ENCODE peak calls at places on chromosomes 4 and X, in six cellular contexts. X, T, L, Q, N and S are unnamed samples.

GRCh38 chrX:134706138-134706537 is 47.9 kb upstream of the PLAC1 start:
- DNase-seq in X (no peak), T (no peak), L (no peak), Q (no peak), N (no peak), S (no peak)

GRCh38 chrX:28884823-28885222 is 297.6 kb downstream of the IL1RAPL1 start:
- DNase-seq in X (no peak), T (no peak), L (no peak), Q (no peak), N (no peak), S (no peak)

GRCh38 chr4:155759372-155760252 is 791 bp downstream of the GUCY1B1 start:
- DNase-seq in X (peak), T (peak), L (peak), Q (peak), N (peak), S (peak)

GRCh38 chr4:163269156-163269555 is 63.2 kb downstream of the NPY1R start:
- DNase-seq in X (no peak), T (no peak), L (no peak), Q (no peak), N (no peak), S (no peak)

GRCh38 chr4:13705521-13706035 is 78.1 kb upstream of the BOD1L1 start:
- DNase-seq in X (no peak), T (peak), L (peak), Q (peak), N (peak), S (peak)

GRCh38 chr4:35802644-35803043 is 441.7 kb downstream of the ARAP2 start:
- DNase-seq in X (no peak), T (no peak), L (no peak), Q (no peak), N (no peak), S (no peak)

GRCh38 chr4:38926917-38927316 is 59.3 kb downstream of the FAM114A1 start:
- DNase-seq in X (no peak), T (no peak), L (no peak), Q (no peak), N (no peak), S (no peak)

GRCh38 chr4:167088115-167088514 is 146.2 kb downstream of the SPOCK3 start:
- DNase-seq in X (no peak), T (no peak), L (no peak), Q (no peak), N (no peak), S (no peak)

GRCh38 chrX:124280294-124280902 is 52.1 kb upstream of the TEX13D start:
- DNase-seq in X (no peak), T (no peak), L (no peak), Q (no peak), N (peak), S (no peak)

GRCh38 chr4:25410820-25411529 is 33.9 kb downstream of the ANAPC4 start:
- DNase-seq in X (no peak), T (no peak), L (no peak), Q (no peak), N (no peak), S (no peak)

GRCh38 chr4:7415927-7416686 is 18.6 kb downstream of the PSAPL1 start:
- DNase-seq in X (peak), T (no peak), L (no peak), Q (no peak), N (no peak), S (no peak)

GRCh38 chrX:34275710-34276109 is 143.6 kb upstream of the FAM47A start:
- DNase-seq in X (no peak), T (no peak), L (no peak), Q (no peak), N (no peak), S (no peak)

GRCh38 chr4:153292897-153293674 is 51.4 kb upstream of the MND1 start:
- DNase-seq in X (no peak), T (no peak), L (no peak), Q (no peak), N (no peak), S (no peak)

GRCh38 chr4:179662522-179662921 is 2220.3 kb upstream of the AGA start:
- DNase-seq in X (no peak), T (no peak), L (no peak), Q (no peak), N (no peak), S (no peak)

GRCh38 chrX:154603438-154604430 is 15.3 kb downstream of the CTAG1B start:
- DNase-seq in X (no peak), T (peak), L (no peak), Q (no peak), N (peak), S (peak)

GRCh38 chrX:24376403-24376802 is 16.0 kb downstream of the SUPT20HL1 start:
- DNase-seq in X (no peak), T (no peak), L (no peak), Q (no peak), N (no peak), S (no peak)

GRCh38 chr4:69830529-69831269 is 29.2 kb downstream of the SULT1E1 start:
- DNase-seq in X (no peak), T (no peak), L (no peak), Q (peak), N (no peak), S (no peak)

GRCh38 chr4:63460075-63460474 is 949.2 kb downstream of the TECRL start:
- DNase-seq in X (no peak), T (no peak), L (no peak), Q (no peak), N (no peak), S (no peak)

GRCh38 chrX:47644557-47645091 is 5.7 kb downstream of the ELK1 start:
- DNase-seq in X (no peak), T (no peak), L (no peak), Q (no peak), N (peak), S (no peak)

GRCh38 chr4:74671074-74671698 is 123.1 kb downstream of the BTC start:
- DNase-seq in X (no peak), T (peak), L (peak), Q (peak), N (peak), S (no peak)

GRCh38 chr4:128958194-128958593 is 135.1 kb downstream of the SCLT1 start:
- DNase-seq in X (no peak), T (no peak), L (no peak), Q (no peak), N (no peak), S (no peak)

GRCh38 chr4:85740431-85740861 is 265.5 kb downstream of the ARHGAP24 start:
- DNase-seq in X (no peak), T (no peak), L (no peak), Q (no peak), N (peak), S (no peak)

GRCh38 chrX:10582945-10583344 is 37.4 kb downstream of the MID1 start:
- DNase-seq in X (no peak), T (no peak), L (no peak), Q (no peak), N (peak), S (no peak)

GRCh38 chr4:899556-899906 is 32.6 kb downstream of the GAK start:
- DNase-seq in X (no peak), T (no peak), L (no peak), Q (no peak), N (no peak), S (no peak)